ENCODE peak calls at places on chromosomes 7 and 10, in nine cellular contexts. B is WTC11, J is GM12865, O is foreskin fibroblast, D is AG09309, U is kidney, I is endothelial cell, Z is fibroblast of lung, V is IMR-90. F is an unnamed sample.

GRCh38 chr7:1664711-1665591 is 5.1 kb upstream of the ELFN1 start:
- DNase-seq in I (peak; percentile 92), V (peak; percentile 41), J (peak; percentile 26), O (peak; percentile 79), B (peak; percentile 88), D (no peak), U (peak; percentile 83), Z (peak; percentile 52), F (peak; percentile 94)

GRCh38 chr10:5743736-5744135 is 59.1 kb downstream of the TASOR2 start:
- DNase-seq in J (no peak), B (no peak), U (no peak), O (no peak), V (no peak), Z (no peak), I (no peak), D (no peak), F (no peak)

GRCh38 chr10:68096913-68097509 is 12.3 kb upstream of the MYPN start:
- DNase-seq in D (peak; percentile 78), U (no peak), I (no peak), J (no peak), Z (peak; percentile 96), B (no peak), V (peak; percentile 95), O (peak; percentile 96), F (no peak)

GRCh38 chr10:5525581-5526271 is 965 bp downstream of the CALML3 start:
- DNase-seq in J (no peak), Z (peak; percentile 42), D (peak; percentile 25), B (no peak), O (no peak), V (no peak), I (no peak), U (no peak), F (no peak)

GRCh38 chr10:74799840-74800239 is 26.6 kb upstream of the KAT6B start:
- DNase-seq in Z (peak; percentile 93), D (peak; percentile 51), O (peak; percentile 93), J (peak; percentile 40), B (no peak), U (no peak), I (no peak), V (peak; percentile 94), F (no peak)

GRCh38 chr10:4586756-4587155 is 239.3 kb upstream of the AKR1E2 start:
- DNase-seq in D (peak; percentile 17), Z (peak; percentile 65), B (no peak), O (peak; percentile 15), J (no peak), U (no peak), I (no peak), V (peak; percentile 9), F (no peak)

GRCh38 chr7:27723086-27723485 is 16.9 kb upstream of the TAX1BP1 start:
- DNase-seq in J (no peak), Z (peak; percentile 11), B (no peak), O (peak; percentile 44), U (no peak), I (peak; percentile 5), V (no peak), D (no peak), F (no peak)

GRCh38 chr7:27194641-27195379 is 5.1 kb downstream of the HOXA13 start:
- DNase-seq in U (no peak), O (peak; percentile 68), J (no peak), D (no peak), Z (no peak), V (no peak), B (no peak), I (no peak), F (peak; percentile 4)

GRCh38 chr10:77613476-77614130 is 24.0 kb downstream of the KCNMA1 start:
- DNase-seq in B (no peak), U (no peak), O (no peak), I (no peak), V (no peak), J (no peak), Z (peak; percentile 63), D (no peak), F (no peak)

GRCh38 chr10:43078175-43078985 is 1.5 kb downstream of the RET start:
- DNase-seq in O (no peak), B (no peak), V (no peak), J (no peak), Z (no peak), I (no peak), U (no peak), D (no peak), F (no peak)

GRCh38 chr7:151662291-151662690 is 142.6 kb upstream of the RHEB start:
- DNase-seq in J (no peak), B (no peak), V (no peak), I (no peak), Z (no peak), O (no peak), D (no peak), U (no peak), F (no peak)

GRCh38 chr7:376306-376969 is 86.5 kb downstream of the FOXL3 start:
- DNase-seq in U (peak; percentile 68), V (no peak), D (no peak), J (no peak), O (no peak), Z (no peak), I (peak; percentile 9), B (peak; percentile 12), F (no peak)

GRCh38 chr10:63478564-63478963 is 12.8 kb upstream of the JMJD1C start:
- DNase-seq in O (no peak), V (no peak), U (no peak), Z (no peak), I (no peak), D (no peak), B (peak; percentile 51), J (no peak), F (no peak)

DNA sequence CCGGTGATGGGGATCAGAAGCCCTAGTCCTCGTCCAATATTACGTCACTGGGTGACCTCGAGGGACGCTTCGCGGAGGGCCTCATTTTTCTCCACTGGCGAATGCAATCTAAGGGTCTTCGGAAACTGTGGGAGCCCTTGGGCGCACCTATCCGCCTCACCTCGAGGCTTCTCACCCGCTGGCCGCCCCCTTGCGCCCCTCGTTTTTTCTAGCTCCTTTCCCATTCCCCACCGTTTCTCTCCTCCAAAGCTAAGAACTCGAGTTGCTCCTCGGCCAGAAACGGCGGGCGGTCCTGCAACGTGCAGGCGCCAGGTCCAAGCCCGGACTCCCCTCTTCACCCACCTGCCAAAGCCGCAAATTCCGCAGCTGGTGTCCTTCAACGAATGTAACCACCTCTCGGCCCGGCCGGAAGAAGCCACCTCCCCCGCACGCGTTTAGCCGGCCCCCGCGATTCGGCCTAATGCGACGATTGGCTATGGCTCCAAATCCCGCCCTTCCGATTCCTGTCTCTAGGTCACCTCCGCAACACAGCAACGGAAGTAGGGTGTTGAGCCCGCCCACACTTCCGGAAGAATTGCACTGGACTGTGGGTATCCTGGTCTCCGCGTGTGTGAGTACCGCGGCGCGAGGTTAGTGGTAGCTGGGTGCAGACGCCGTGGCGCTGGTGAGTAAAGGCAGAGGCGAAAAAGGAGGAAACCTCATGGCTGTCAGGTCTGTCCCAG is at the start of the genes ATP5MK and PDCD11:
- DNase-seq in D (peak; percentile 86), J (peak; percentile 98), V (peak; percentile 98), U (peak; percentile 98), Z (peak; percentile 98), I (peak; percentile 91), B (peak; percentile 97), O (peak; percentile 99), F (peak; percentile 95)
- TF ChIP-seq CTCF in D (peak; percentile 18), J (no peak), V (peak; percentile 36), U (no peak), Z (peak; percentile 25), I (no peak), B (no peak), O (peak; percentile 9), F (no peak)

GRCh38 chr7:91869661-91870060 is 10.8 kb downstream of the MTERF1 start:
- DNase-seq in D (no peak), Z (no peak), I (no peak), O (no peak), U (no peak), J (no peak), V (no peak), B (no peak), F (no peak)
- TF ChIP-seq CTCF in D (peak; percentile 14), Z (peak; percentile 11), I (no peak), O (no peak), U (no peak), J (no peak), V (no peak), B (no peak), F (no peak)

GRCh38 chr7:149765399-149766121 is 7.8 kb downstream of the ZNF467 start:
- DNase-seq in O (no peak), U (no peak), Z (no peak), I (no peak), B (peak; percentile 61), V (no peak), D (no peak), J (no peak), F (peak; percentile 65)

GRCh38 chr7:149763563-149764240 is 9.7 kb downstream of the ZNF467 start:
- DNase-seq in V (no peak), J (no peak), Z (no peak), U (no peak), D (no peak), O (no peak), B (no peak), I (no peak), F (no peak)

GRCh38 chr7:149766215-149766614 is 7.2 kb downstream of the ZNF467 start:
- DNase-seq in B (no peak), O (no peak), D (no peak), J (no peak), I (no peak), V (no peak), U (no peak), Z (no peak), F (peak; percentile 15)

GRCh38 chr7:149762610-149763009 is 10.8 kb downstream of the ZNF467 start:
- DNase-seq in I (no peak), O (no peak), U (no peak), J (no peak), V (no peak), Z (no peak), D (no peak), B (no peak), F (no peak)

GRCh38 chr7:149764481-149765398 is 8.6 kb downstream of the ZNF467 start:
- DNase-seq in O (no peak), D (no peak), Z (no peak), B (peak; percentile 71), J (no peak), I (peak; percentile 35), V (no peak), U (no peak), F (peak; percentile 64)
- TF ChIP-seq CTCF in O (no peak), D (no peak), Z (no peak), B (no peak), J (no peak), I (no peak), V (no peak), U (no peak), F (peak; percentile 34)

DNA sequence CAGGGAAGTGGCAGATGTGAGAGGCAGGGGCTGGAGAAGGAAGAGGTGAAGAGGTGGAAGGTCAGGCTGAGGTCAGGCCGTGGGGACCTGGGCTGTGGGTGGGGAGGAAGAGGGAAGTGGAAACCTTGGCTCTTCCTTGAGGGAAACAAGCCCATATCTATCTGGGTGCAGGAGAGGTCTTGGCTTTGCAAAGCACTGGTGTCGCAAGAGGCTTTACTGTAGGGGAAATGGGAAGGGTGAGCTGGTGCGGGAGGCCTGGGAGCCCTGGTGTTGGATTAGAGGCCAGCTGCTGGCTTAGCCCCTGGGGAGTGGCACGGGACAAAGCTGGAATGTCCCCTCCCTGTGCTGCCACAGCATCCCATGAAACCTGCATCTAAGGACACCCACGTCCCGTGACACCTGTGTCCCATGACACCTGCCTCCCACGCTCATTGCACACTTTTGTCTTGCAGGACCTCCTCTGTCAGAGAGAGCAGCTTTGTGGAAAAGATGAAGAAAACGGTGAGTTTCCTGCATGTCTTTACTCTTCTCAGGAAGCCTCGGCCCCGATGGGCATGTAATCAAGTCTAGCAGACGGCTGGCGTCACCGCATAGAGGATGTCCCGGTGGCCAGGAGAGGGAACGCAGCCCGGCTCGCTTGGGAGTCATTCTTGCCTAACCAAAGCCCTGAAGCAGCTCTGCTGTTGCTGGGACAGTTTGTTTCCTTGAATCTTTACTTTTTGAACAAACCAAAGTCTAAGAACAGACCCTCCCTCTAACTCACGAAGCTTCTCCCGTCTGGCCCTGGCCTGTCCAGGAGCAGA is 22.2 kb downstream of the TMEM120A start:
- DNase-seq in V (no peak), J (no peak), Z (no peak), U (no peak), O (peak; percentile 48), D (no peak), B (peak; percentile 59), I (peak; percentile 65), F (peak; percentile 74)
- TF ChIP-seq CTCF in V (no peak), J (no peak), Z (no peak), U (no peak), O (no peak), D (no peak), B (no peak), I (peak; percentile 24), F (peak; percentile 52)